ENCODE peak calls at places on chromosomes 6 and 20, in ten cellular contexts. One of them, this sample, is unnamed.

GRCh38 chr20:46099491-46100287 is 9.9 kb upstream of the NCOA5 start:
- DNase-seq in fibroblast of lung: no peak
- DNase-seq in breast epithelium: no peak
- DNase-seq in foreskin fibroblast: no peak
- DNase-seq in osteocyte: no peak
- DNase-seq in osteoblast: no peak
- DNase-seq in MM.1S: peak; percentile 12
- DNase-seq in GM06990: peak; percentile 82
- DNase-seq in sigmoid colon: no peak
- DNase-seq in NB4: no peak
- DNase-seq in this sample: no peak

GRCh38 chr6:115545410-115545986 is 515.2 kb downstream of the FRK start:
- DNase-seq in fibroblast of lung: no peak
- DNase-seq in breast epithelium: no peak
- DNase-seq in foreskin fibroblast: no peak
- DNase-seq in osteocyte: peak; percentile 80
- DNase-seq in osteoblast: peak; percentile 36
- DNase-seq in MM.1S: no peak
- DNase-seq in GM06990: no peak
- DNase-seq in sigmoid colon: no peak
- DNase-seq in NB4: no peak
- DNase-seq in this sample: peak; percentile 45

GRCh38 chr6:12751694-12752304 is 35.2 kb downstream of the PHACTR1 start:
- DNase-seq in fibroblast of lung: peak; percentile 61
- DNase-seq in breast epithelium: no peak
- DNase-seq in foreskin fibroblast: peak; percentile 57
- DNase-seq in osteocyte: no peak
- DNase-seq in osteoblast: peak; percentile 77
- DNase-seq in MM.1S: peak; percentile 58
- DNase-seq in GM06990: no peak
- DNase-seq in sigmoid colon: no peak
- DNase-seq in NB4: peak; percentile 64
- DNase-seq in this sample: peak; percentile 57

GRCh38 chr20:7459123-7459522 is 481.1 kb downstream of the HAO1 start:
- DNase-seq in fibroblast of lung: peak; percentile 37
- DNase-seq in breast epithelium: no peak
- DNase-seq in foreskin fibroblast: peak; percentile 8
- DNase-seq in osteocyte: no peak
- DNase-seq in osteoblast: no peak
- DNase-seq in MM.1S: peak; percentile 16
- DNase-seq in GM06990: no peak
- DNase-seq in sigmoid colon: no peak
- DNase-seq in NB4: no peak
- DNase-seq in this sample: no peak

GRCh38 chr20:38427655-38428023 is 7.5 kb downstream of the SNHG17 start:
- DNase-seq in fibroblast of lung: no peak
- DNase-seq in breast epithelium: no peak
- DNase-seq in foreskin fibroblast: no peak
- DNase-seq in osteocyte: no peak
- DNase-seq in osteoblast: peak; percentile 34
- DNase-seq in MM.1S: no peak
- DNase-seq in GM06990: no peak
- DNase-seq in sigmoid colon: no peak
- DNase-seq in NB4: no peak
- DNase-seq in this sample: no peak

GRCh38 chr6:9100869-9101575 is 665.7 kb upstream of the SLC35B3 start:
- DNase-seq in fibroblast of lung: no peak
- DNase-seq in breast epithelium: no peak
- DNase-seq in foreskin fibroblast: no peak
- DNase-seq in osteocyte: no peak
- DNase-seq in osteoblast: no peak
- DNase-seq in MM.1S: no peak
- DNase-seq in GM06990: no peak
- DNase-seq in sigmoid colon: no peak
- DNase-seq in NB4: no peak
- DNase-seq in this sample: no peak

GRCh38 chr20:47133809-47134456 is 222.6 kb downstream of the ZMYND8 start:
- DNase-seq in fibroblast of lung: peak; percentile 73
- DNase-seq in breast epithelium: no peak
- DNase-seq in foreskin fibroblast: peak; percentile 84
- DNase-seq in osteocyte: no peak
- DNase-seq in osteoblast: peak; percentile 91
- DNase-seq in MM.1S: no peak
- DNase-seq in GM06990: no peak
- DNase-seq in sigmoid colon: peak; percentile 59
- DNase-seq in NB4: no peak
- DNase-seq in this sample: no peak

GRCh38 chr6:52725530-52726192 is 37.6 kb downstream of the GSTA2 start:
- DNase-seq in fibroblast of lung: peak; percentile 49
- DNase-seq in breast epithelium: no peak
- DNase-seq in foreskin fibroblast: no peak
- DNase-seq in osteocyte: no peak
- DNase-seq in osteoblast: peak; percentile 31
- DNase-seq in MM.1S: no peak
- DNase-seq in GM06990: no peak
- DNase-seq in sigmoid colon: no peak
- DNase-seq in NB4: no peak
- DNase-seq in this sample: no peak

GRCh38 chr20:63140683-63141433 is 75.1 kb downstream of the YTHDF1 start:
- DNase-seq in fibroblast of lung: no peak
- DNase-seq in breast epithelium: no peak
- DNase-seq in foreskin fibroblast: no peak
- DNase-seq in osteocyte: no peak
- DNase-seq in osteoblast: peak; percentile 83
- DNase-seq in MM.1S: no peak
- DNase-seq in GM06990: no peak
- DNase-seq in sigmoid colon: no peak
- DNase-seq in NB4: no peak
- DNase-seq in this sample: no peak

GRCh38 chr6:164013480-164014208 is 599.1 kb downstream of the QKI start:
- DNase-seq in fibroblast of lung: peak; percentile 37
- DNase-seq in breast epithelium: no peak
- DNase-seq in foreskin fibroblast: no peak
- DNase-seq in osteocyte: no peak
- DNase-seq in osteoblast: peak; percentile 50
- DNase-seq in MM.1S: no peak
- DNase-seq in GM06990: no peak
- DNase-seq in sigmoid colon: no peak
- DNase-seq in NB4: no peak
- DNase-seq in this sample: no peak

GRCh38 chr20:20491110-20491783 is 123.3 kb downstream of the INSM1 start:
- DNase-seq in fibroblast of lung: peak; percentile 85
- DNase-seq in breast epithelium: no peak
- DNase-seq in foreskin fibroblast: peak; percentile 11
- DNase-seq in osteocyte: no peak
- DNase-seq in osteoblast: peak; percentile 66
- DNase-seq in MM.1S: no peak
- DNase-seq in GM06990: no peak
- DNase-seq in sigmoid colon: no peak
- DNase-seq in NB4: no peak
- DNase-seq in this sample: no peak

GRCh38 chr20:17107127-17107526 is 119.7 kb upstream of the PCSK2 start:
- DNase-seq in fibroblast of lung: no peak
- DNase-seq in breast epithelium: no peak
- DNase-seq in foreskin fibroblast: no peak
- DNase-seq in osteocyte: no peak
- DNase-seq in osteoblast: no peak
- DNase-seq in MM.1S: no peak
- DNase-seq in GM06990: no peak
- DNase-seq in sigmoid colon: no peak
- DNase-seq in NB4: no peak
- DNase-seq in this sample: no peak

GRCh38 chr6:134983823-134984222 is 33.9 kb upstream of the ALDH8A1 start:
- DNase-seq in fibroblast of lung: no peak
- DNase-seq in breast epithelium: no peak
- DNase-seq in foreskin fibroblast: no peak
- DNase-seq in osteocyte: no peak
- DNase-seq in osteoblast: no peak
- DNase-seq in MM.1S: no peak
- DNase-seq in GM06990: no peak
- DNase-seq in sigmoid colon: no peak
- DNase-seq in NB4: no peak
- DNase-seq in this sample: no peak

GRCh38 chr6:108723594-108723993 is 124.6 kb upstream of the ARMC2 start:
- DNase-seq in fibroblast of lung: no peak
- DNase-seq in breast epithelium: no peak
- DNase-seq in foreskin fibroblast: no peak
- DNase-seq in osteocyte: no peak
- DNase-seq in osteoblast: no peak
- DNase-seq in MM.1S: no peak
- DNase-seq in GM06990: no peak
- DNase-seq in sigmoid colon: no peak
- DNase-seq in NB4: no peak
- DNase-seq in this sample: no peak

GRCh38 chr6:108730556-108731228 is 117.5 kb upstream of the ARMC2 start:
- DNase-seq in fibroblast of lung: no peak
- DNase-seq in breast epithelium: no peak
- DNase-seq in foreskin fibroblast: no peak
- DNase-seq in osteocyte: no peak
- DNase-seq in osteoblast: no peak
- DNase-seq in MM.1S: no peak
- DNase-seq in GM06990: no peak
- DNase-seq in sigmoid colon: no peak
- DNase-seq in NB4: no peak
- DNase-seq in this sample: no peak

GRCh38 chr6:108727966-108728730 is 120.1 kb upstream of the ARMC2 start:
- DNase-seq in fibroblast of lung: no peak
- DNase-seq in breast epithelium: no peak
- DNase-seq in foreskin fibroblast: no peak
- DNase-seq in osteocyte: no peak
- DNase-seq in osteoblast: no peak
- DNase-seq in MM.1S: no peak
- DNase-seq in GM06990: no peak
- DNase-seq in sigmoid colon: no peak
- DNase-seq in NB4: peak; percentile 82
- DNase-seq in this sample: no peak

GRCh38 chr6:108728826-108729225 is 119.4 kb upstream of the ARMC2 start:
- DNase-seq in fibroblast of lung: no peak
- DNase-seq in breast epithelium: no peak
- DNase-seq in foreskin fibroblast: no peak
- DNase-seq in osteocyte: no peak
- DNase-seq in osteoblast: no peak
- DNase-seq in MM.1S: no peak
- DNase-seq in GM06990: no peak
- DNase-seq in sigmoid colon: no peak
- DNase-seq in NB4: peak; percentile 28
- DNase-seq in this sample: no peak

DNA sequence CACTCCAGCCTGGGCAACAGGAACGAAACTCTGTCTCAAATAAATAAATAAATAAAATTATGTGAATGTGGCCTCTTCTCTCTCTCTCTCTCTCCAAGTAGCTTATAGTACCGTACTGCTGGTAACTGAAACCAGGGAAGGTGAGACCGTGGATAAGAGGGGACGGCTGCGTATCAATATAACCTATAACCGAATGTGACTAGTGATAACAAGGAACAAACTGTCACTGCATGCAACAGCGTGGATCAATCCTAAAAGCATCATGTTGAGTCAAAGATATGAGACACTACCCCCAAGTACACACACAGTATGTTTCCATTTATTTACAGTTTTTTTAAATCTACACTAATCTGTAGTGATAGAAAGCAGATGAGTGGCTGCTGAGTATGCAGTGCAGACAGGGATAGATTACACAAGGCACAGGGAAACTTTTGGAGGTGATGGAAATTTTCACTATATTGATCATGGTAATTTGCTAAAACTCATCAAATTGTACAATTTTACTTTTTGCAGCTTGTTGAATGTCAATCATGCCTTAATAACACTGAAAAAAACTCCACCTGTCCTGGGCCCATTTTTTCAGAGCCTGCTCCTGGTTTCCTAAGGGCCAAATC is 121.4 kb upstream of the ARMC2 start:
- DNase-seq in fibroblast of lung: no peak
- DNase-seq in breast epithelium: no peak
- DNase-seq in foreskin fibroblast: no peak
- DNase-seq in osteocyte: no peak
- DNase-seq in osteoblast: no peak
- DNase-seq in MM.1S: no peak
- DNase-seq in GM06990: no peak
- DNase-seq in sigmoid colon: no peak
- DNase-seq in NB4: no peak
- DNase-seq in this sample: no peak
- TF ChIP-seq CTCF in fibroblast of lung: no peak
- TF ChIP-seq CTCF in breast epithelium: no peak
- TF ChIP-seq CTCF in foreskin fibroblast: no peak
- TF ChIP-seq CTCF in osteocyte: no peak
- TF ChIP-seq CTCF in osteoblast: no peak
- TF ChIP-seq CTCF in MM.1S: no peak
- TF ChIP-seq CTCF in GM06990: no peak
- TF ChIP-seq CTCF in sigmoid colon: no peak
- TF ChIP-seq CTCF in NB4: no peak
- TF ChIP-seq CTCF in this sample: no peak

GRCh38 chr6:8013763-8014162 is 50.4 kb downstream of the BLOC1S5 start:
- DNase-seq in fibroblast of lung: peak; percentile 50
- DNase-seq in breast epithelium: no peak
- DNase-seq in foreskin fibroblast: no peak
- DNase-seq in osteocyte: no peak
- DNase-seq in osteoblast: no peak
- DNase-seq in MM.1S: no peak
- DNase-seq in GM06990: no peak
- DNase-seq in sigmoid colon: no peak
- DNase-seq in NB4: no peak
- DNase-seq in this sample: no peak
- TF ChIP-seq CTCF in fibroblast of lung: no peak
- TF ChIP-seq CTCF in breast epithelium: no peak
- TF ChIP-seq CTCF in foreskin fibroblast: no peak
- TF ChIP-seq CTCF in osteocyte: no peak
- TF ChIP-seq CTCF in osteoblast: no peak
- TF ChIP-seq CTCF in MM.1S: no peak
- TF ChIP-seq CTCF in GM06990: no peak
- TF ChIP-seq CTCF in sigmoid colon: no peak
- TF ChIP-seq CTCF in NB4: no peak
- TF ChIP-seq CTCF in this sample: no peak

DNA sequence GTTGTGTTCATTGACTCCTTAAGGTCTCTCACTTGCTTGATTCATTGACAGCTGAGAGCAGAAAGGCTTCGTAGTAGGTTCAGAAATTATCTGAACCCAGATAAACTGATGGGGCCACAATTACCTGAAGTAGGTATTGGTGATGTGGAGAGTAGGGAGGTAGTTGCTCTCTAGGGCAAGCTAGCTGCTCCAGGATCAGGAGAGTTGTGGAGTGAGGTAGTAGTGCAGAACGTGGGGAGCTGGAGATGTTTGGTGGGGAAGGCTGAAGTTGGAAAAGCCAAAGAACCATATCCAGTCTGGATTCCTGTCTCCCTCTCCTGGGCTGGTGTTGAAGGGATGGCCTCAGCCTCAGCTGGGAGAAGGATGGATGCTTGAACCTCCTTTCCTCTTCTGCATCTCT is 15.9 kb downstream of the TJAP1 start:
- DNase-seq in fibroblast of lung: no peak
- DNase-seq in breast epithelium: no peak
- DNase-seq in foreskin fibroblast: no peak
- DNase-seq in osteocyte: no peak
- DNase-seq in osteoblast: no peak
- DNase-seq in MM.1S: no peak
- DNase-seq in GM06990: no peak
- DNase-seq in sigmoid colon: no peak
- DNase-seq in NB4: no peak
- DNase-seq in this sample: no peak
- TF ChIP-seq CTCF in fibroblast of lung: no peak
- TF ChIP-seq CTCF in breast epithelium: no peak
- TF ChIP-seq CTCF in foreskin fibroblast: no peak
- TF ChIP-seq CTCF in osteocyte: no peak
- TF ChIP-seq CTCF in osteoblast: no peak
- TF ChIP-seq CTCF in MM.1S: no peak
- TF ChIP-seq CTCF in GM06990: no peak
- TF ChIP-seq CTCF in sigmoid colon: no peak
- TF ChIP-seq CTCF in NB4: no peak
- TF ChIP-seq CTCF in this sample: no peak

GRCh38 chr6:64715624-64716023 is 991.4 kb downstream of the EYS start:
- DNase-seq in fibroblast of lung: no peak
- DNase-seq in breast epithelium: no peak
- DNase-seq in foreskin fibroblast: no peak
- DNase-seq in osteocyte: no peak
- DNase-seq in osteoblast: no peak
- DNase-seq in MM.1S: no peak
- DNase-seq in GM06990: no peak
- DNase-seq in sigmoid colon: no peak
- DNase-seq in NB4: no peak
- DNase-seq in this sample: no peak
- TF ChIP-seq CTCF in fibroblast of lung: no peak
- TF ChIP-seq CTCF in breast epithelium: no peak
- TF ChIP-seq CTCF in foreskin fibroblast: no peak
- TF ChIP-seq CTCF in osteocyte: no peak
- TF ChIP-seq CTCF in osteoblast: no peak
- TF ChIP-seq CTCF in MM.1S: no peak
- TF ChIP-seq CTCF in GM06990: no peak
- TF ChIP-seq CTCF in sigmoid colon: no peak
- TF ChIP-seq CTCF in NB4: no peak
- TF ChIP-seq CTCF in this sample: no peak